ENCODE peak calls at places on chromosomes 1 and 21, in five cellular contexts. A is AG09309, Y is bronchial epithelial cell, T is GM23338, W is mucosa of descending colon. Z is an unnamed sample.

GRCh38 chr1:167518331-167518700 is at the start of gene CD247:
- DNase-seq in T (no peak), W (peak), Y (no peak), A (no peak), Z (no peak)

GRCh38 chr1:53155534-53155933 is 13.1 kb upstream of the SLC1A7 start:
- DNase-seq in Y (no peak), W (no peak), A (no peak), T (no peak), Z (no peak)

GRCh38 chr1:71908313-71908712 is 374.0 kb downstream of the NEGR1 start:
- DNase-seq in T (no peak), A (no peak), W (no peak), Y (no peak), Z (no peak)

GRCh38 chr1:205224736-205225135 is 3.0 kb upstream of the TMCC2 start:
- DNase-seq in W (no peak), Y (no peak), T (no peak), A (no peak), Z (no peak)

GRCh38 chr1:208238710-208239517 is 5.3 kb downstream of the PLXNA2 start:
- DNase-seq in W (no peak), T (peak), A (no peak), Y (peak), Z (no peak)

GRCh38 chr1:23801338-23801748 is 789 bp upstream of the GALE start:
- DNase-seq in Y (no peak), A (no peak), T (peak), W (peak), Z (no peak)

GRCh38 chr1:81585371-81585770 is 215.4 kb upstream of the ADGRL2 start:
- DNase-seq in T (no peak), W (no peak), A (no peak), Y (no peak), Z (no peak)

GRCh38 chr1:222709700-222710153 is 2.6 kb downstream of the AIDA start:
- DNase-seq in A (no peak), Y (no peak), W (no peak), T (no peak), Z (no peak)

GRCh38 chr1:231162300-231162969 is 577 bp downstream of the TRIM67 start:
- DNase-seq in W (peak), T (peak), A (no peak), Y (no peak), Z (peak)

GRCh38 chr1:46364612-46365011 is 24.0 kb downstream of the NSUN4 start:
- DNase-seq in W (no peak), A (peak), Y (no peak), T (no peak), Z (no peak)

GRCh38 chr1:109819365-109819764 is 55.6 kb upstream of the EPS8L3 start:
- DNase-seq in W (no peak), T (no peak), Y (no peak), A (no peak), Z (no peak)

GRCh38 chr1:91883470-91883869 is 2.5 kb downstream of the TGFBR3 start:
- DNase-seq in Y (peak), W (no peak), A (no peak), T (no peak), Z (peak)

GRCh38 chr1:89166705-89167104 is 9.1 kb downstream of the GBP7 start:
- DNase-seq in A (no peak), W (no peak), Y (no peak), T (no peak), Z (no peak)

GRCh38 chr1:22018583-22019559 is 17.4 kb downstream of the CELA3A start:
- DNase-seq in A (peak), W (no peak), T (peak), Y (peak), Z (no peak)

GRCh38 chr1:155062702-155063411 is 683 bp upstream of the EFNA4 start:
- DNase-seq in Y (peak), T (peak), A (no peak), W (peak), Z (peak)

GRCh38 chr1:157025856-157026255 is 19.7 kb downstream of the ARHGEF11 start:
- DNase-seq in Y (no peak), W (no peak), A (peak), T (no peak), Z (no peak)

GRCh38 chr1:44519035-44519676 is 114.1 kb downstream of the RNF220 start:
- DNase-seq in T (no peak), Y (no peak), A (no peak), W (no peak), Z (no peak)

GRCh38 chr1:41442697-41443251 is 41.7 kb downstream of the EDN2 start:
- DNase-seq in T (no peak), W (no peak), Y (no peak), A (no peak), Z (no peak)

GRCh38 chr1:93137604-93138292 is 42.5 kb downstream of the TMED5 start:
- DNase-seq in W (no peak), A (no peak), T (no peak), Y (no peak), Z (no peak)

GRCh38 chr1:206788487-206789050 is 16.3 kb upstream of the IL10 start:
- DNase-seq in T (no peak), Y (no peak), A (no peak), W (no peak), Z (no peak)

GRCh38 chr1:47627471-47628370 is 189.9 kb downstream of the FOXD2 start:
- DNase-seq in A (no peak), W (no peak), Y (no peak), T (no peak), Z (no peak)

GRCh38 chr1:47624531-47624930 is 186.7 kb downstream of the FOXD2 start:
- DNase-seq in T (peak), Y (peak), A (no peak), W (peak), Z (no peak)

GRCh38 chr1:47630346-47630745 is 192.5 kb downstream of the FOXD2 start:
- DNase-seq in W (no peak), Y (no peak), T (no peak), A (no peak), Z (no peak)

GRCh38 chr1:47629201-47629600 is 191.4 kb downstream of the FOXD2 start:
- DNase-seq in W (no peak), Y (no peak), T (no peak), A (no peak), Z (no peak)

DNA sequence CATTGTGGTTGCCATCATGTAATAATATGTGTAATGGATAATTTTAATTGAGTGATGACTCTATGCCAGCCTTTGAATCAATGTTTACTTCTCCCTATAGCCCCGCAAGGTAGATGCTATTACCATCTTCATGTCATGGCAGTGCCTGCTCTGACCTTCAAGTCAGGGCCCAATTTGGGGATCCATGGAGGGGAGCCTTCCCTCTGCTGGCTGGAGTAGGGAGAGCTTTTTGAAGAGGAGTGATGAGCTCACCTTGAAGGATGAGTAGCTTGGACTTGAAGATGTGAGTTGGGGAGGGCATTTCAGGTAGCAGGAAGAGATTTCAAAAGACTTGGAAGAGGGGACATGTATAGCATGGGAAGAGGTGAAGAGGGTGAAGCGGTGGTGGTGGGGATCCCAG is 189.2 kb downstream of the FOXD2 start:
- DNase-seq in W (no peak), T (peak), A (no peak), Y (peak), Z (no peak)
- TF ChIP-seq CTCF in W (no peak), T (peak), A (no peak), Y (no peak), Z (no peak)

DNA sequence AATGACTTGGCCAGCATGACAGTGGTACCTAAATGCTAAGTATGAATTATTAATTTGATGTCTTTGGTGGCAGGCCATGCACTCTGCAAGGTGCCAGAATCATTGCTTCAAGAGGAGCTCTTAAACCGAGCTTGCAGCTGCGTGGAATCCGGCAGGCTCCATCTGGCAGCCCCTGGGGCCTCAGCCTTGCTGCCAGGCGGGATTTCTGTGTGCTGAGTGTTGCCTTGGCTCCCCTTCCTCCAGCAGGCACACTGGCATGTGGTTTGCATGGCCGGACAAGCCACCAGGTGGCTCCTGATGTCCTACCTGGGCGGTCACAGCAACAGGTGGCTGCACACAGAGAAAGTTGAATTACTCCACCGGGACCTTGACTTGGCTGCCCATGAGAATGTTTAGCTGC is 155.4 kb downstream of the URB2 start:
- DNase-seq in Y (no peak), T (peak), A (no peak), W (peak), Z (no peak)
- TF ChIP-seq CTCF in Y (peak), T (no peak), A (no peak), W (peak), Z (no peak)

GRCh38 chr1:14571810-14572767 is 26.4 kb upstream of the KAZN start:
- DNase-seq in Y (no peak), A (no peak), T (peak), W (no peak), Z (no peak)
- TF ChIP-seq CTCF in Y (no peak), A (peak), T (peak), W (no peak), Z (peak)

DNA sequence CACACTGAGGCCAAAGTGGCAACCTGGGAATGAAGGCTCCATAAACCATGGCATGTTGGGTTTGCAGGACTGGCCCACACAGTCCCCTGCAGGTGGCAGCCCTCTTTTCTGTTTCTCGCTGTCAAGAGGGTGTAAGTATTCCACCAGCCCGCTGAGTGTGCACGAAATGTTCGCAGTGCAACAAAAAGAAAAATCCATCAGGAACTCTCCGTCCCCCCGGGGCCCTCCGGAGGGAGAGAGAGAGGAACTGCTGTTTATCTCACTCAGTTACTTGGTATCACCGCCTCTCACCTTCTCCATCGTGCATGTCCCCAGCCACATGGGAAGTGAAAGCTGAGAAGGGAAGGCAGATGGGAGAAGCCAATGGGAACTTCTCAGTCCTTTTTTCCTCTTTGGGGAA is 38.3 kb downstream of the NCF2 start:
- DNase-seq in A (no peak), Y (no peak), T (no peak), W (no peak), Z (no peak)
- TF ChIP-seq CTCF in A (no peak), Y (no peak), T (no peak), W (no peak), Z (no peak)

GRCh38 chr21:39373634-39374033 is 24.7 kb upstream of the HMGN1 start:
- DNase-seq in A (no peak), T (peak), Y (peak), W (no peak), Z (no peak)
- TF ChIP-seq CTCF in A (peak), T (peak), Y (peak), W (no peak), Z (peak)

DNA sequence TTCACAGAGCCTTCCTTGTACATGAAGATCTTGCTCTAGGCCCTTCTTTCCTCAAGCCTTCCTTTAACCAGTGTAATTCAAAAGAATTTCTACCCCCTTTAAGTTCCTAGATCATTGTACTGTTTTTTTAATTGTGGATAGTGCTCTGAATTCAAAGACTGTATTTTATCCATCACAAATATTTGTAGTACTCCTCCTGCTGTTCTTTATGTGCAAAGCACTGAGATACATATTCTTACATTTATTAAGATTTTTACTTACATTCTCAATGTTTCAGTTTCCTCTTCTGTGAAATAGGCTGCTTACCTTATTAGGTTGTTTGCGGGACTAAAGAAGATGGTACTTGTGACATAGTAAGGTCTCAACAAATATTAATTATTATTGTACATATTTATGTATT is 168.8 kb upstream of the PDE4B start:
- DNase-seq in W (no peak), Y (no peak), A (no peak), T (no peak), Z (no peak)
- TF ChIP-seq CTCF in W (no peak), Y (no peak), A (peak), T (no peak), Z (no peak)

GRCh38 chr1:162878000-162878596 is 17.1 kb upstream of the CCDC190 start:
- DNase-seq in A (peak), W (peak), Y (peak), T (peak), Z (no peak)

GRCh38 chr1:162872981-162873380 is 12.0 kb upstream of the CCDC190 start:
- DNase-seq in Y (no peak), W (no peak), T (no peak), A (no peak), Z (no peak)

GRCh38 chr1:162877412-162877811 is 16.4 kb upstream of the CCDC190 start:
- DNase-seq in T (no peak), A (no peak), W (no peak), Y (no peak), Z (no peak)

GRCh38 chr1:162876751-162877150 is 15.8 kb upstream of the CCDC190 start:
- DNase-seq in A (no peak), Y (no peak), W (no peak), T (no peak), Z (no peak)

GRCh38 chr1:162873671-162874666 is 13.0 kb upstream of the CCDC190 start:
- DNase-seq in A (peak), W (no peak), Y (peak), T (peak), Z (no peak)
- TF ChIP-seq CTCF in A (peak), W (no peak), Y (no peak), T (peak), Z (peak)

GRCh38 chr1:9428601-9429368 is 110.5 kb upstream of the SLC25A33 start:
- DNase-seq in Y (peak), A (peak), T (peak), W (peak), Z (peak)
- TF ChIP-seq CTCF in Y (peak), A (peak), T (no peak), W (peak), Z (no peak)